ENCODE peak calls at places on chromosome 18, in ten cellular contexts. One of them, this sample, is unnamed.
A peak's percentile ranks its signal among the peaks of the same experiment; 100 is the strongest.

GRCh38 chr18:50523165-50523564 is 36.7 kb upstream of the MAPK4 start:
- DNase-seq in astrocyte of the cerebellum: no peak
- DNase-seq in LNCaP clone FGC: no peak
- DNase-seq in right lobe of liver: no peak
- DNase-seq in PC-9: no peak
- DNase-seq in AG10803: no peak
- DNase-seq in epithelial cell of esophagus: no peak
- DNase-seq in IMR-90: no peak
- DNase-seq in HL-60: no peak
- DNase-seq in heart left ventricle: no peak
- DNase-seq in this sample: no peak

GRCh38 chr18:36813753-36814130 is 15.1 kb downstream of the TPGS2 start:
- DNase-seq in astrocyte of the cerebellum: no peak
- DNase-seq in LNCaP clone FGC: no peak
- DNase-seq in right lobe of liver: no peak
- DNase-seq in PC-9: no peak
- DNase-seq in AG10803: no peak
- DNase-seq in epithelial cell of esophagus: no peak
- DNase-seq in IMR-90: no peak
- DNase-seq in HL-60: no peak
- DNase-seq in heart left ventricle: no peak
- DNase-seq in this sample: no peak

GRCh38 chr18:6207941-6208340 is 206.8 kb downstream of the L3MBTL4 start:
- DNase-seq in astrocyte of the cerebellum: no peak
- DNase-seq in LNCaP clone FGC: no peak
- DNase-seq in right lobe of liver: no peak
- DNase-seq in PC-9: no peak
- DNase-seq in AG10803: no peak
- DNase-seq in epithelial cell of esophagus: no peak
- DNase-seq in IMR-90: no peak
- DNase-seq in HL-60: no peak
- DNase-seq in heart left ventricle: no peak
- DNase-seq in this sample: no peak

GRCh38 chr18:76451475-76452331 is 43.3 kb downstream of the ZNF516 start:
- DNase-seq in astrocyte of the cerebellum: no peak
- DNase-seq in LNCaP clone FGC: no peak
- DNase-seq in right lobe of liver: no peak
- DNase-seq in PC-9: no peak
- DNase-seq in AG10803: no peak
- DNase-seq in epithelial cell of esophagus: no peak
- DNase-seq in IMR-90: no peak
- DNase-seq in HL-60: no peak
- DNase-seq in heart left ventricle: peak; percentile 32
- DNase-seq in this sample: no peak

GRCh38 chr18:24919141-24919540 is 432.8 kb downstream of the ZNF521 start:
- DNase-seq in astrocyte of the cerebellum: no peak
- DNase-seq in LNCaP clone FGC: no peak
- DNase-seq in right lobe of liver: no peak
- DNase-seq in PC-9: no peak
- DNase-seq in AG10803: no peak
- DNase-seq in epithelial cell of esophagus: no peak
- DNase-seq in IMR-90: no peak
- DNase-seq in HL-60: no peak
- DNase-seq in heart left ventricle: no peak
- DNase-seq in this sample: no peak

GRCh38 chr18:76988827-76989646 is 143.5 kb downstream of the MBP start:
- DNase-seq in astrocyte of the cerebellum: no peak
- DNase-seq in LNCaP clone FGC: no peak
- DNase-seq in right lobe of liver: peak; percentile 32
- DNase-seq in PC-9: no peak
- DNase-seq in AG10803: no peak
- DNase-seq in epithelial cell of esophagus: no peak
- DNase-seq in IMR-90: no peak
- DNase-seq in HL-60: no peak
- DNase-seq in heart left ventricle: no peak
- DNase-seq in this sample: no peak

GRCh38 chr18:56510108-56510507 is 128.3 kb downstream of the TXNL1 start:
- DNase-seq in astrocyte of the cerebellum: no peak
- DNase-seq in LNCaP clone FGC: no peak
- DNase-seq in right lobe of liver: no peak
- DNase-seq in PC-9: no peak
- DNase-seq in AG10803: no peak
- DNase-seq in epithelial cell of esophagus: no peak
- DNase-seq in IMR-90: no peak
- DNase-seq in HL-60: no peak
- DNase-seq in heart left ventricle: no peak
- DNase-seq in this sample: no peak

GRCh38 chr18:12744103-12744502 is 41.3 kb downstream of the PSMG2 start:
- DNase-seq in astrocyte of the cerebellum: peak; percentile 63
- DNase-seq in LNCaP clone FGC: peak; percentile 33
- DNase-seq in right lobe of liver: no peak
- DNase-seq in PC-9: peak; percentile 54
- DNase-seq in AG10803: peak; percentile 75
- DNase-seq in epithelial cell of esophagus: peak; percentile 78
- DNase-seq in IMR-90: peak; percentile 84
- DNase-seq in HL-60: peak; percentile 23
- DNase-seq in heart left ventricle: no peak
- DNase-seq in this sample: no peak

GRCh38 chr18:49784427-49785185 is 28.7 kb downstream of the ACAA2 start:
- DNase-seq in astrocyte of the cerebellum: no peak
- DNase-seq in LNCaP clone FGC: no peak
- DNase-seq in right lobe of liver: no peak
- DNase-seq in PC-9: no peak
- DNase-seq in AG10803: peak; percentile 38
- DNase-seq in epithelial cell of esophagus: peak; percentile 60
- DNase-seq in IMR-90: peak; percentile 18
- DNase-seq in HL-60: no peak
- DNase-seq in heart left ventricle: no peak
- DNase-seq in this sample: no peak

GRCh38 chr18:13868501-13869271 is 44.7 kb downstream of the MC5R start:
- DNase-seq in astrocyte of the cerebellum: no peak
- DNase-seq in LNCaP clone FGC: no peak
- DNase-seq in right lobe of liver: no peak
- DNase-seq in PC-9: no peak
- DNase-seq in AG10803: no peak
- DNase-seq in epithelial cell of esophagus: no peak
- DNase-seq in IMR-90: no peak
- DNase-seq in HL-60: no peak
- DNase-seq in heart left ventricle: no peak
- DNase-seq in this sample: no peak

GRCh38 chr18:10442551-10442971 is 11.9 kb upstream of the APCDD1 start:
- DNase-seq in astrocyte of the cerebellum: no peak
- DNase-seq in LNCaP clone FGC: no peak
- DNase-seq in right lobe of liver: no peak
- DNase-seq in PC-9: no peak
- DNase-seq in AG10803: peak; percentile 18
- DNase-seq in epithelial cell of esophagus: peak; percentile 20
- DNase-seq in IMR-90: no peak
- DNase-seq in HL-60: no peak
- DNase-seq in heart left ventricle: no peak
- DNase-seq in this sample: no peak

GRCh38 chr18:79223431-79223830 is 154.2 kb downstream of the ATP9B start:
- DNase-seq in astrocyte of the cerebellum: no peak
- DNase-seq in LNCaP clone FGC: no peak
- DNase-seq in right lobe of liver: no peak
- DNase-seq in PC-9: no peak
- DNase-seq in AG10803: no peak
- DNase-seq in epithelial cell of esophagus: no peak
- DNase-seq in IMR-90: no peak
- DNase-seq in HL-60: no peak
- DNase-seq in heart left ventricle: no peak
- DNase-seq in this sample: no peak

GRCh38 chr18:68454511-68455228 is 260.2 kb downstream of the TMX3 start:
- DNase-seq in astrocyte of the cerebellum: no peak
- DNase-seq in LNCaP clone FGC: no peak
- DNase-seq in right lobe of liver: no peak
- DNase-seq in PC-9: no peak
- DNase-seq in AG10803: peak; percentile 59
- DNase-seq in epithelial cell of esophagus: peak; percentile 62
- DNase-seq in IMR-90: peak; percentile 84
- DNase-seq in HL-60: no peak
- DNase-seq in heart left ventricle: no peak
- DNase-seq in this sample: no peak

GRCh38 chr18:68721681-68722583 is 7.0 kb upstream of the TMX3 start:
- DNase-seq in astrocyte of the cerebellum: no peak
- DNase-seq in LNCaP clone FGC: no peak
- DNase-seq in right lobe of liver: no peak
- DNase-seq in PC-9: no peak
- DNase-seq in AG10803: no peak
- DNase-seq in epithelial cell of esophagus: no peak
- DNase-seq in IMR-90: no peak
- DNase-seq in HL-60: peak; percentile 22
- DNase-seq in heart left ventricle: no peak
- DNase-seq in this sample: no peak

GRCh38 chr18:67266591-67267237 is 249.8 kb downstream of the DSEL start:
- DNase-seq in astrocyte of the cerebellum: no peak
- DNase-seq in LNCaP clone FGC: no peak
- DNase-seq in right lobe of liver: no peak
- DNase-seq in PC-9: peak; percentile 84
- DNase-seq in AG10803: peak; percentile 75
- DNase-seq in epithelial cell of esophagus: peak; percentile 41
- DNase-seq in IMR-90: peak; percentile 59
- DNase-seq in HL-60: no peak
- DNase-seq in heart left ventricle: no peak
- DNase-seq in this sample: no peak

GRCh38 chr18:3892141-3892540 is 442.2 kb downstream of the TGIF1 start:
- DNase-seq in astrocyte of the cerebellum: no peak
- DNase-seq in LNCaP clone FGC: no peak
- DNase-seq in right lobe of liver: no peak
- DNase-seq in PC-9: no peak
- DNase-seq in AG10803: no peak
- DNase-seq in epithelial cell of esophagus: no peak
- DNase-seq in IMR-90: no peak
- DNase-seq in HL-60: no peak
- DNase-seq in heart left ventricle: no peak
- DNase-seq in this sample: no peak

GRCh38 chr18:22813648-22814328 is 119.3 kb upstream of the RBBP8 start:
- DNase-seq in astrocyte of the cerebellum: no peak
- DNase-seq in LNCaP clone FGC: no peak
- DNase-seq in right lobe of liver: no peak
- DNase-seq in PC-9: peak; percentile 39
- DNase-seq in AG10803: peak; percentile 55
- DNase-seq in epithelial cell of esophagus: peak; percentile 72
- DNase-seq in IMR-90: peak; percentile 65
- DNase-seq in HL-60: peak; percentile 49
- DNase-seq in heart left ventricle: no peak
- DNase-seq in this sample: no peak
- TF ChIP-seq CTCF in astrocyte of the cerebellum: peak; percentile 67
- TF ChIP-seq CTCF in LNCaP clone FGC: peak; percentile 63
- TF ChIP-seq CTCF in right lobe of liver: peak; percentile 68
- TF ChIP-seq CTCF in PC-9: peak; percentile 72
- TF ChIP-seq CTCF in AG10803: peak; percentile 89
- TF ChIP-seq CTCF in epithelial cell of esophagus: peak; percentile 81
- TF ChIP-seq CTCF in IMR-90: peak; percentile 85
- TF ChIP-seq CTCF in HL-60: peak; percentile 48
- TF ChIP-seq CTCF in heart left ventricle: peak; percentile 38
- TF ChIP-seq CTCF in this sample: peak; percentile 55

DNA sequence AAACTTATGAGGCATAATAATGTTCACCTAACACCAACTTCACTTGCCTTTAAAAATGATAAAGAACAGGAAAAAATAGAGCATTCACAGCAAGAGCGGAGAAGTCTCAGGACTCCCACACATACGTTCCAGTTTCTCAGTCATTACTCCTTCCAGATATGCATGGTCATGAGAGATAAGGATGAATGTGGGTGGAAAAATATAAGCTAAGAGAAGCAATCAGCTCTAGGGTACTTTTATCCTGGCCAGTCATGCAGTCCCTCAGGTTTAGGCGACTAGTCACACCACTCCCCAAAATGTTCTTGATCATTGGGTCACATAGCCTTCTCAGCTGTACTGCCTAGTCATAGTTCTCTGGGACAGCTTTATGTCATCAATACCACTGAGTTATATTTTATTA is 29.2 kb upstream of the CCDC178 start:
- DNase-seq in astrocyte of the cerebellum: no peak
- DNase-seq in LNCaP clone FGC: no peak
- DNase-seq in right lobe of liver: no peak
- DNase-seq in PC-9: no peak
- DNase-seq in AG10803: no peak
- DNase-seq in epithelial cell of esophagus: no peak
- DNase-seq in IMR-90: no peak
- DNase-seq in HL-60: no peak
- DNase-seq in heart left ventricle: no peak
- DNase-seq in this sample: no peak
- H3K4me3 ChIP-seq in astrocyte of the cerebellum: no peak overlapping the region
- H3K4me3 ChIP-seq in LNCaP clone FGC: no peak overlapping the region
- H3K4me3 ChIP-seq in right lobe of liver: no peak overlapping the region
- H3K4me3 ChIP-seq in PC-9: no peak overlapping the region
- H3K4me3 ChIP-seq in AG10803: no peak overlapping the region
- H3K4me3 ChIP-seq in epithelial cell of esophagus: no peak overlapping the region
- H3K4me3 ChIP-seq in IMR-90: no peak overlapping the region
- H3K4me3 ChIP-seq in HL-60: no peak overlapping the region
- H3K4me3 ChIP-seq in heart left ventricle: no peak overlapping the region
- H3K4me3 ChIP-seq in this sample: no peak overlapping the region

GRCh38 chr18:27223570-27224340 is 38.6 kb upstream of the CHST9 start:
- DNase-seq in astrocyte of the cerebellum: no peak
- DNase-seq in LNCaP clone FGC: no peak
- DNase-seq in right lobe of liver: no peak
- DNase-seq in PC-9: no peak
- DNase-seq in AG10803: no peak
- DNase-seq in epithelial cell of esophagus: peak; percentile 59
- DNase-seq in IMR-90: no peak
- DNase-seq in HL-60: no peak
- DNase-seq in heart left ventricle: no peak
- DNase-seq in this sample: no peak

GRCh38 chr18:27227721-27228120 is 42.6 kb upstream of the CHST9 start:
- DNase-seq in astrocyte of the cerebellum: no peak
- DNase-seq in LNCaP clone FGC: no peak
- DNase-seq in right lobe of liver: no peak
- DNase-seq in PC-9: no peak
- DNase-seq in AG10803: no peak
- DNase-seq in epithelial cell of esophagus: no peak
- DNase-seq in IMR-90: no peak
- DNase-seq in HL-60: no peak
- DNase-seq in heart left ventricle: no peak
- DNase-seq in this sample: no peak

GRCh38 chr18:27226556-27227075 is 41.5 kb upstream of the CHST9 start:
- DNase-seq in astrocyte of the cerebellum: no peak
- DNase-seq in LNCaP clone FGC: no peak
- DNase-seq in right lobe of liver: no peak
- DNase-seq in PC-9: no peak
- DNase-seq in AG10803: no peak
- DNase-seq in epithelial cell of esophagus: no peak
- DNase-seq in IMR-90: no peak
- DNase-seq in HL-60: no peak
- DNase-seq in heart left ventricle: no peak
- DNase-seq in this sample: no peak

GRCh38 chr18:27225947-27226481 is 40.9 kb upstream of the CHST9 start:
- DNase-seq in astrocyte of the cerebellum: no peak
- DNase-seq in LNCaP clone FGC: no peak
- DNase-seq in right lobe of liver: no peak
- DNase-seq in PC-9: no peak
- DNase-seq in AG10803: no peak
- DNase-seq in epithelial cell of esophagus: no peak
- DNase-seq in IMR-90: no peak
- DNase-seq in HL-60: no peak
- DNase-seq in heart left ventricle: no peak
- DNase-seq in this sample: no peak
- TF ChIP-seq CTCF in astrocyte of the cerebellum: no peak
- TF ChIP-seq CTCF in LNCaP clone FGC: no peak
- TF ChIP-seq CTCF in right lobe of liver: no peak
- TF ChIP-seq CTCF in PC-9: no peak
- TF ChIP-seq CTCF in AG10803: no peak
- TF ChIP-seq CTCF in epithelial cell of esophagus: no peak
- TF ChIP-seq CTCF in IMR-90: no peak
- TF ChIP-seq CTCF in HL-60: no peak
- TF ChIP-seq CTCF in heart left ventricle: no peak
- TF ChIP-seq CTCF in this sample: no peak

GRCh38 chr18:33579147-33579867 is 1.3 kb downstream of the ASXL3 start:
- DNase-seq in astrocyte of the cerebellum: no peak
- DNase-seq in LNCaP clone FGC: no peak
- DNase-seq in right lobe of liver: no peak
- DNase-seq in PC-9: no peak
- DNase-seq in AG10803: no peak
- DNase-seq in epithelial cell of esophagus: no peak
- DNase-seq in IMR-90: no peak
- DNase-seq in HL-60: no peak
- DNase-seq in heart left ventricle: no peak
- DNase-seq in this sample: no peak
- H3K4me3 ChIP-seq in astrocyte of the cerebellum: peak overlapping the region; percentile 76
- H3K4me3 ChIP-seq in LNCaP clone FGC: no peak overlapping the region
- H3K4me3 ChIP-seq in right lobe of liver: peak overlapping the region; percentile 72
- H3K4me3 ChIP-seq in PC-9: no peak overlapping the region
- H3K4me3 ChIP-seq in AG10803: peak overlapping the region; percentile 3
- H3K4me3 ChIP-seq in epithelial cell of esophagus: peak overlapping the region; percentile 45
- H3K4me3 ChIP-seq in IMR-90: peak overlapping the region; percentile 47
- H3K4me3 ChIP-seq in HL-60: no peak overlapping the region
- H3K4me3 ChIP-seq in heart left ventricle: peak overlapping the region; percentile 70
- H3K4me3 ChIP-seq in this sample: no peak overlapping the region

This sample was measured in AG04449.